ENCODE peak calls at places on chromosomes 11 and 22, in six cellular contexts. H is astrocyte of the spinal cord, J is endodermal cell, X is pancreas, F is uterus, B is cardiac muscle cell. L is an unnamed sample.
A peak's percentile ranks its signal among the peaks of the same experiment; 100 is the strongest.

GRCh38 chr11:65842144-65842543 is 8.4 kb downstream of the SNX32 start:
- DNase-seq in H (no peak), J (no peak), X (no peak), F (no peak), B (no peak), L (no peak)

GRCh38 chr11:11265320-11265719 is 87.7 kb downstream of the CSNK2A3 start:
- DNase-seq in H (no peak), J (peak; percentile 40), X (no peak), F (no peak), B (no peak), L (no peak)

GRCh38 chr11:62792193-62792575 is 378 bp upstream of the TMEM223 start:
- DNase-seq in H (no peak), J (peak; percentile 67), X (no peak), F (peak; percentile 43), B (no peak), L (peak; percentile 70)

GRCh38 chr11:85029964-85030363 is 597.2 kb downstream of the DLG2 start:
- DNase-seq in H (peak; percentile 22), J (no peak), X (no peak), F (no peak), B (no peak), L (no peak)

GRCh38 chr22:18156878-18157713 is 7.1 kb downstream of the USP18 start:
- DNase-seq in H (peak; percentile 99), J (peak; percentile 95), X (no peak), F (peak; percentile 63), B (peak; percentile 86), L (peak; percentile 91)

GRCh38 chr11:122038543-122038942 is 77.5 kb downstream of the BLID start:
- DNase-seq in H (peak; percentile 67), J (no peak), X (no peak), F (no peak), B (peak; percentile 80), L (peak; percentile 3)

GRCh38 chr11:106988151-106988806 is 30.0 kb downstream of the GUCY1A2 start:
- DNase-seq in H (peak; percentile 92), J (no peak), X (no peak), F (peak; percentile 59), B (peak; percentile 89), L (no peak)

GRCh38 chr11:65131895-65132237 is 2.5 kb downstream of the SYVN1 start:
- DNase-seq in H (no peak), J (no peak), X (peak; percentile 18), F (no peak), B (no peak), L (no peak)

GRCh38 chr11:61183645-61184044 is 19.7 kb upstream of the PGA3 start:
- DNase-seq in H (no peak), J (no peak), X (no peak), F (no peak), B (no peak), L (no peak)

GRCh38 chr11:46119352-46120216 is 1.7 kb downstream of the PHF21A start:
- DNase-seq in H (peak; percentile 60), J (peak; percentile 72), X (peak; percentile 38), F (peak; percentile 60), B (peak; percentile 82), L (peak; percentile 72)

GRCh38 chr22:50274311-50274710 is 4.1 kb upstream of the MAPK11 start:
- DNase-seq in H (peak; percentile 53), J (peak; percentile 73), X (no peak), F (peak; percentile 58), B (peak; percentile 70), L (peak; percentile 86)

GRCh38 chr11:32870676-32871075 is 21.9 kb upstream of the QSER1 start:
- DNase-seq in H (no peak), J (peak; percentile 88), X (no peak), F (peak; percentile 14), B (peak; percentile 14), L (peak; percentile 75)

GRCh38 chr11:62804310-62805043 is 763 bp downstream of the NXF1 start:
- DNase-seq in H (peak; percentile 51), J (no peak), X (no peak), F (no peak), B (peak; percentile 58), L (no peak)

GRCh38 chr11:46272816-46273427 is 4.5 kb upstream of the CREB3L1 start:
- DNase-seq in H (peak; percentile 71), J (no peak), X (peak; percentile 61), F (peak; percentile 71), B (peak; percentile 79), L (no peak)

GRCh38 chr22:38674888-38675287 is 6.9 kb upstream of the TOMM22 start:
- DNase-seq in H (no peak), J (no peak), X (no peak), F (no peak), B (no peak), L (no peak)

GRCh38 chr11:76158394-76159302 is 47.7 kb downstream of the WNT11 start:
- DNase-seq in H (no peak), J (no peak), X (no peak), F (no peak), B (no peak), L (peak; percentile 34)

GRCh38 chr11:106642331-106642730 is 375.9 kb downstream of the GUCY1A2 start:
- DNase-seq in H (no peak), J (no peak), X (no peak), F (no peak), B (peak; percentile 12), L (no peak)

GRCh38 chr11:75570559-75571139 is 8.6 kb downstream of the SERPINH1 start:
- DNase-seq in H (no peak), J (no peak), X (no peak), F (no peak), B (no peak), L (no peak)

GRCh38 chr11:93952082-93952780 is 68.9 kb upstream of the HEPHL1 start:
- DNase-seq in H (no peak), J (no peak), X (no peak), F (no peak), B (no peak), L (no peak)

GRCh38 chr11:72784662-72785061 is 9.2 kb downstream of the STARD10 start:
- DNase-seq in H (no peak), J (no peak), X (no peak), F (no peak), B (no peak), L (peak; percentile 13)

GRCh38 chr11:110903830-110904229 is 191.6 kb upstream of the ARHGAP20 start:
- DNase-seq in H (peak; percentile 75), J (peak; percentile 66), X (no peak), F (no peak), B (peak; percentile 24), L (no peak)

GRCh38 chr22:48918585-48919186 is 909.0 kb downstream of the BRD1 start:
- DNase-seq in H (no peak), J (no peak), X (no peak), F (no peak), B (no peak), L (peak; percentile 27)

GRCh38 chr22:41636467-41636866 is 15.4 kb downstream of the XRCC6 start:
- DNase-seq in H (peak; percentile 49), J (no peak), X (no peak), F (no peak), B (peak; percentile 7), L (no peak)

GRCh38 chr11:103737791-103738190 is 298.6 kb upstream of the DDI1 start:
- DNase-seq in H (no peak), J (no peak), X (no peak), F (no peak), B (peak; percentile 51), L (no peak)

GRCh38 chr11:124751391-124751740 is 689 bp downstream of the VSIG2 start:
- DNase-seq in H (no peak), J (peak; percentile 52), X (no peak), F (no peak), B (no peak), L (peak; percentile 66)
- H3K4me3 ChIP-seq in H (no peak overlapping the region), J (no peak overlapping the region), X (no peak overlapping the region), F (no peak overlapping the region), B (no peak overlapping the region), L (peak overlapping the region; percentile 37)

GRCh38 chr22:30262112-30262511 is 4.5 kb downstream of the OSM start:
- DNase-seq in H (no peak), J (no peak), X (no peak), F (no peak), B (no peak), L (no peak)

GRCh38 chr22:30263883-30264282 is 2.8 kb downstream of the OSM start:
- DNase-seq in H (no peak), J (no peak), X (no peak), F (no peak), B (no peak), L (peak; percentile 54)

GRCh38 chr22:30265131-30265720 is 1.4 kb downstream of the OSM start:
- DNase-seq in H (no peak), J (no peak), X (no peak), F (no peak), B (no peak), L (no peak)

GRCh38 chr22:30261134-30261533 is 5.5 kb downstream of the OSM start:
- DNase-seq in H (no peak), J (no peak), X (no peak), F (no peak), B (no peak), L (no peak)

DNA sequence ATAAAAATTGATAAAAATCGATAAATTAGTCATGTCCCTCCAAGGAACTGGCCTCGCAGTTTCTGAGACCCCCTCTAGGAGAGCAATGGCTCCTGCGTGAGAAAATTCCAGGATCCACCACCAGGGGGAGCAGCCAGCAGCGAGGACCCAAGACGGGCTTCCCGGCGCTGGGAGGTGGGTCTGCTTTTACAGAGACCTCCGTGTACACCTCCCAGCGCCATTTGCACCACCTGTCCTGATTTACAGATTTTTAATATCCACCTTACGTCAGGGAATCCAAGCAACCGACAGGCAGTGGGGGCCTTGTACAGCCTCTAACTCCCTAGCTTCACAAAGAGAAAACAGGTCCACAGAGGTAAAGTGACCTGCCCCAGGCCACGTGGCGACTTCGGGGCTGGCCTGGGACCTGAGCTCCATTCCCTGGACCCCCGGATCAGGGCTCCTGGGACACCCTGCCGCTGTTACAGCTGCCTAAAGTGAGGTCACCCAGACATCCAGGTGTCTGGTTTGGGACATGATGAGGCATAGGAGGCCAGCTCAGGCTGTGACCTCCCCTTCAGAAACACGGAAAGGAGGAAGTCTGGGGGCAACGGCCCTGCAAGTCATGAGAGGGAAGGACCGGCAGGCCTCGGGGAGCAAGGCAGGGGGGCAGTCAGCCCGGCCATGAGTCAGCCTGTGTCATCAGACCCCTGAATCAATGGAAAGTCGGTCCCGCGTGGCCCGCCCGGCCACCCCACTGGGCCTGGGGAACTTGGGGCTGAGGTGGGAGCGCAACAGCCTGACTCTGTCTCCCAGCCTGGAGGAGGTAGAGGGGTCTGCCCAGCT is 3.5 kb downstream of the OSM start:
- DNase-seq in H (peak; percentile 56), J (peak; percentile 95), X (peak; percentile 43), F (peak; percentile 74), B (peak; percentile 76), L (peak; percentile 95)
- H3K4me3 ChIP-seq in H (no peak overlapping the region), J (no peak overlapping the region), X (no peak overlapping the region), F (no peak overlapping the region), B (no peak overlapping the region), L (no peak overlapping the region)

DNA sequence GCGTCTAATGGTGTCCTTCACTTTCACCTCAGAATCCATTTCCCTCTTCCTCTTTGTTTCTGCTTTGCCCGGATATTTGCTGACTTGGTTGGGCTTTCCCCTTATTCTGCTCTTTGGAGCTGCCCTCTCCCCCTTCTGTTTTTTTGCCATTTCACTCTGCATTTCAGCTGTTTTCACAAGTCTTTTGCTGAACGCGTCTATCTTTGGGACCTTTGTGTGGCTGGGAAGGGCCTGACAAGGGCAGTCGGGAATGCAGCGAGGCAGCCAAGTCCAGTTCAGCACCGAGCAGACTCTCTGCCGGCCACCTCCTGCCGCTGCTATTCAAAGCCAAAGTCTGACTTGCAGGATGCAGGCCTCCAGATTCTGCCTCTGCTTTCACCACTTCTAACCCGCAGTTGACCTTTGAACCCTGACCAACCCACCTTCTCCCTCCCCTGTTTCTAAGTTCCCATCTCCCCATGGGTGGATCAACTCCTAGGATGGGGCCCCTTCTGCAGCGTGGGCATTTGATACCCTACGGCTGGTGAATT is 38.2 kb downstream of the FEZ1 start:
- DNase-seq in H (peak; percentile 86), J (no peak), X (no peak), F (no peak), B (peak; percentile 89), L (peak; percentile 54)
- H3K4me3 ChIP-seq in H (no peak overlapping the region), J (no peak overlapping the region), X (no peak overlapping the region), F (no peak overlapping the region), B (no peak overlapping the region), L (no peak overlapping the region)

GRCh38 chr11:131688056-131688693 is 317.8 kb downstream of the NTM start:
- DNase-seq in H (peak; percentile 59), J (peak; percentile 92), X (no peak), F (no peak), B (peak; percentile 71), L (peak; percentile 98)
- H3K4me3 ChIP-seq in H (peak overlapping the region; percentile 20), J (no peak overlapping the region), X (no peak overlapping the region), F (no peak overlapping the region), B (no peak overlapping the region), L (no peak overlapping the region)

L was measured in H7.